ENCODE peak calls at places on chromosomes 1 and 21, in ten cellular contexts. G, A, J, N, F, V, I, B, Q and X are unnamed samples.

GRCh38 chr1:192513196-192513595 is 62.4 kb upstream of the RGS1 start:
- DNase-seq in N (no peak), J (no peak), G (no peak), F (no peak), Q (no peak), I (no peak), B (no peak), V (no peak), A (no peak), X (no peak)

GRCh38 chr1:236575523-236575922 is 28.8 kb downstream of the HEATR1 start:
- DNase-seq in Q (no peak), B (no peak), N (no peak), F (no peak), A (no peak), J (no peak), I (no peak), V (no peak), G (peak), X (no peak)

GRCh38 chr1:233516732-233517131 is 97.2 kb upstream of the KCNK1 start:
- DNase-seq in N (no peak), J (no peak), A (no peak), F (no peak), B (no peak), I (no peak), G (no peak), Q (no peak), V (no peak), X (no peak)

GRCh38 chr1:47568763-47569162 is 130.9 kb downstream of the FOXD2 start:
- DNase-seq in I (no peak), N (no peak), Q (no peak), V (no peak), A (no peak), G (no peak), B (peak), F (no peak), J (no peak), X (no peak)

GRCh38 chr1:97943354-97943753 is 22.5 kb upstream of the DPYD start:
- DNase-seq in J (no peak), V (no peak), N (no peak), F (no peak), A (no peak), G (no peak), B (peak), Q (no peak), I (no peak), X (no peak)

GRCh38 chr1:1425426-1425752 is 4.3 kb upstream of the ANKRD65 start:
- DNase-seq in N (no peak), F (no peak), G (no peak), A (no peak), Q (no peak), B (no peak), V (peak), I (no peak), J (no peak), X (no peak)

GRCh38 chr1:152182431-152182830 is 23.4 kb upstream of the RPTN start:
- DNase-seq in N (no peak), G (peak), B (no peak), Q (no peak), A (no peak), J (no peak), V (no peak), F (peak), I (no peak), X (no peak)

GRCh38 chr21:21232320-21232719 is 234.1 kb downstream of the NCAM2 start:
- DNase-seq in I (no peak), V (no peak), N (no peak), F (no peak), B (peak), J (no peak), A (no peak), G (peak), Q (no peak), X (no peak)

GRCh38 chr1:176816232-176816631 is 348.3 kb downstream of the ASTN1 start:
- DNase-seq in G (no peak), A (no peak), I (no peak), B (no peak), V (no peak), J (no peak), F (peak), Q (no peak), N (no peak), X (no peak)

GRCh38 chr1:51231121-51231520 is 5.0 kb upstream of the RNF11 start:
- DNase-seq in N (no peak), F (no peak), G (no peak), I (no peak), A (no peak), Q (no peak), V (no peak), B (no peak), J (no peak), X (peak)

GRCh38 chr21:33112151-33112550 is 42.2 kb downstream of the OLIG1 start:
- DNase-seq in I (no peak), V (no peak), F (no peak), Q (no peak), G (no peak), N (no peak), A (no peak), B (no peak), J (no peak), X (no peak)

GRCh38 chr1:8970870-8971337 is 25.2 kb downstream of the CA6 start:
- DNase-seq in A (no peak), G (no peak), Q (peak), B (no peak), N (no peak), V (no peak), F (no peak), I (no peak), J (peak), X (no peak)

GRCh38 chr1:117590273-117590925 is 15.4 kb upstream of the TENT5C start:
- DNase-seq in N (no peak), F (peak), Q (no peak), J (no peak), B (no peak), A (peak), I (no peak), G (no peak), V (no peak), X (no peak)

GRCh38 chr1:85027242-85027983 is 20.9 kb downstream of the MCOLN3 start:
- DNase-seq in A (no peak), F (no peak), V (no peak), B (no peak), J (no peak), G (peak), I (no peak), N (peak), Q (peak), X (no peak)

GRCh38 chr1:187903223-187903622 is 1074.5 kb downstream of the PLA2G4A start:
- DNase-seq in N (no peak), J (no peak), B (no peak), G (no peak), F (no peak), Q (no peak), A (no peak), I (no peak), V (no peak), X (no peak)

GRCh38 chr1:844472-845026 is 79.2 kb upstream of the SAMD11 start:
- DNase-seq in N (no peak), G (no peak), B (no peak), A (no peak), F (peak), J (no peak), I (no peak), Q (no peak), V (no peak), X (no peak)

GRCh38 chr1:152999818-153000217 is 1.7 kb upstream of the SPRR3 start:
- DNase-seq in F (no peak), A (no peak), G (no peak), Q (no peak), I (no peak), N (no peak), B (no peak), V (no peak), J (no peak), X (no peak)

GRCh38 chr1:31904339-31905092 is 33.7 kb downstream of the PTP4A2 start:
- DNase-seq in G (peak), B (no peak), V (peak), F (no peak), N (no peak), A (no peak), I (peak), Q (no peak), J (no peak), X (no peak)

GRCh38 chr21:38979271-38980196 is 173.8 kb downstream of the ETS2 start:
- DNase-seq in I (no peak), Q (no peak), G (peak), F (peak), B (no peak), N (no peak), J (no peak), A (no peak), V (no peak), X (no peak)

GRCh38 chr1:171644805-171645483 is 7.5 kb downstream of the MYOC start:
- DNase-seq in G (peak), A (peak), Q (peak), N (peak), V (no peak), J (peak), B (peak), I (peak), F (peak), X (peak)

GRCh38 chr1:74005533-74005932 is 192.4 kb downstream of the LRRIQ3 start:
- DNase-seq in Q (no peak), N (no peak), A (no peak), G (no peak), V (no peak), J (no peak), B (no peak), I (no peak), F (no peak), X (no peak)

GRCh38 chr1:9868244-9868590 is 41.9 kb downstream of the CTNNBIP1 start:
- DNase-seq in J (no peak), N (no peak), V (no peak), B (no peak), Q (no peak), A (no peak), G (no peak), I (peak), F (no peak), X (no peak)

GRCh38 chr1:44485229-44485932 is 80.3 kb downstream of the RNF220 start:
- DNase-seq in B (peak), Q (no peak), G (peak), V (no peak), I (no peak), A (no peak), N (peak), F (no peak), J (peak), X (no peak)

GRCh38 chr1:112253366-112253765 is 142.6 kb upstream of the CTTNBP2NL start:
- DNase-seq in I (no peak), N (no peak), V (no peak), Q (no peak), G (no peak), B (no peak), F (no peak), J (no peak), A (no peak), X (no peak)

GRCh38 chr1:20587639-20588017 is 1.3 kb upstream of the CDA start:
- DNase-seq in B (no peak), A (peak), J (no peak), N (no peak), G (peak), I (no peak), Q (no peak), F (no peak), V (no peak), X (peak)

GRCh38 chr1:17163789-17164666 is 40.9 kb upstream of the PADI1 start:
- DNase-seq in Q (no peak), J (no peak), I (no peak), B (no peak), G (no peak), F (no peak), N (no peak), V (peak), A (no peak), X (no peak)

GRCh38 chr1:166588741-166589140 is 250.5 kb upstream of the POGK start:
- DNase-seq in Q (no peak), I (no peak), V (no peak), N (no peak), A (no peak), F (no peak), B (no peak), G (no peak), J (no peak), X (no peak)

GRCh38 chr1:184283999-184284398 is 102.8 kb upstream of the C1orf21 start:
- DNase-seq in Q (no peak), I (peak), B (no peak), G (peak), V (no peak), J (no peak), F (no peak), N (no peak), A (peak), X (no peak)

GRCh38 chr1:34858901-34859441 is 578 bp downstream of the SMIM12 start:
- DNase-seq in N (no peak), B (peak), G (peak), J (no peak), F (no peak), V (no peak), Q (no peak), A (peak), I (peak), X (no peak)

GRCh38 chr1:202245391-202245790 is 51.8 kb downstream of the LGR6 start:
- DNase-seq in A (no peak), F (peak), J (no peak), Q (no peak), G (no peak), N (no peak), B (no peak), V (no peak), I (no peak), X (no peak)

GRCh38 chr1:167196185-167196584 is 24.5 kb upstream of the POU2F1 start:
- DNase-seq in Q (no peak), N (no peak), V (no peak), G (peak), F (no peak), I (no peak), B (peak), A (no peak), J (no peak), X (no peak)

GRCh38 chr21:45862544-45863207 is 118.9 kb upstream of the COL6A1 start:
- DNase-seq in G (no peak), J (no peak), A (no peak), F (peak), Q (no peak), N (no peak), V (no peak), B (no peak), I (no peak), X (no peak)

GRCh38 chr1:169527461-169528213 is 41.9 kb upstream of the SLC19A2 start:
- DNase-seq in V (no peak), J (no peak), N (no peak), G (peak), F (peak), Q (no peak), B (no peak), I (no peak), A (peak), X (no peak)

GRCh38 chr1:206911064-206911663 is 10.6 kb downstream of the FCMR start:
- DNase-seq in B (peak), N (no peak), G (peak), J (no peak), A (no peak), Q (no peak), V (no peak), F (peak), I (no peak), X (no peak)

GRCh38 chr1:177219458-177220390 is 49.0 kb downstream of the BRINP2 start:
- DNase-seq in A (no peak), V (no peak), G (no peak), F (no peak), N (no peak), J (no peak), I (no peak), B (no peak), Q (no peak), X (no peak)

GRCh38 chr1:11456970-11457369 is 22.0 kb upstream of the DISP3 start:
- DNase-seq in A (no peak), F (no peak), G (no peak), N (no peak), Q (no peak), I (no peak), V (no peak), J (no peak), B (no peak), X (no peak)

GRCh38 chr1:11455925-11456580 is 22.9 kb upstream of the DISP3 start:
- DNase-seq in I (no peak), J (no peak), V (no peak), G (no peak), A (no peak), Q (no peak), N (no peak), F (no peak), B (no peak), X (no peak)

GRCh38 chr1:11462224-11462923 is 16.6 kb upstream of the DISP3 start:
- DNase-seq in Q (no peak), F (no peak), A (no peak), G (no peak), N (no peak), V (no peak), J (no peak), I (no peak), B (no peak), X (no peak)

GRCh38 chr1:11461738-11462137 is 17.2 kb upstream of the DISP3 start:
- DNase-seq in N (no peak), G (no peak), Q (no peak), V (no peak), I (no peak), F (no peak), A (no peak), J (no peak), B (no peak), X (no peak)

GRCh38 chr1:11458811-11459275 is 20.1 kb upstream of the DISP3 start:
- DNase-seq in F (no peak), J (no peak), A (no peak), G (no peak), V (no peak), I (peak), Q (no peak), B (peak), N (no peak), X (no peak)
- TF ChIP-seq CTCF in F (no peak), J (no peak), A (no peak), G (no peak), V (no peak), I (peak), Q (no peak), B (no peak), N (no peak), X (no peak)

DNA sequence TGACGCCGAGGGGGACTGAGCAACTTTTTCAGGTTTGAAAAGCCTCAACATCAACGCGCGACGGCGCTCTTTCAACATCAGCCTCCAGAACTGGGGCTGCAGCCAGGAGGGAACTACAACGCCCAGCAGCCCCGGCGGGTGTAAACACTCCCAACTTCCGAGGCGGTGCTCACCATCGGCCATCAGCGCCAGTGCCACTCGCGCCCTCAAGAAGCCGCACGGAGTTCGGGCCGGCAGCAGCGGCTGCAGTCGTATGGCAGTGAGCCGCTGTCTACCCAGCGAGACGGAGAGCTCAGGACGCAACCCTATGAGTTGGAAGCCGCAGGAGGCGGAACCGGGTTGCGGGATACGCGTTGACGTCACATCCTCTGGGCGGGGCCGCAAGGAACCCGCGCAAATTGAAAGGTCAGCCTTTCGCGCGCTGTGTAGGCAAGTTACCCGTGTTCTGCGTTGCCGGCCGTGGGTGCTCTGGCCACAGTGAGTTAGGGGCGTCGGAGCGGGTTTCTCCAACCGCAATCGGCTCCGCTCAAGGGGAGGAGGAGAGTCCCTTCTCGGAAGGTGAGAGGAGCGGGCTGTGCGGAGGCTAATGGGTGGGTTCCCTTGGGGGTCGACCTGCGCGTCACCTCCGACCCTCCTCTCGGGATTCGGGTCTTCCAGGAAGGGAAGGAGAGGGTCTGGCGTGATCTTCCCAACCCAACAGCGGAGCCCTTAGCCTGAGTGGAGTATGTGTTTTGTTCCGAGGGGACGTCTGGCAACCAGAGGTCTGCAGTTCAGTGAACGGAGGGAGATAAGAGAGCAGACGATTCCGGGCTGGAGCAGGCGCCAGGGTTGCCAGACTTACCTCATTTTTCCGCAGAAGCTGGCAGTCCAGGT is at the start of gene EXO1:
- DNase-seq in V (peak), J (peak), F (peak), I (peak), G (peak), Q (peak), A (peak), B (peak), N (peak), X (peak)
- TF ChIP-seq CTCF in V (no peak), J (peak), F (peak), I (peak), G (peak), Q (peak), A (no peak), B (peak), N (peak), X (no peak)

GRCh38 chr1:201185527-201186128 is 5.0 kb upstream of the IGFN1 start:
- DNase-seq in B (no peak), Q (no peak), I (no peak), A (no peak), N (no peak), J (no peak), F (no peak), V (no peak), G (no peak), X (no peak)

GRCh38 chr1:201186212-201186611 is 4.4 kb upstream of the IGFN1 start:
- DNase-seq in G (no peak), N (no peak), I (no peak), J (no peak), V (no peak), B (no peak), Q (no peak), A (no peak), F (no peak), X (no peak)

GRCh38 chr1:201184307-201184706 is 6.3 kb upstream of the IGFN1 start:
- DNase-seq in J (no peak), V (no peak), B (no peak), Q (no peak), A (no peak), I (no peak), G (peak), F (no peak), N (peak), X (no peak)

GRCh38 chr1:201183728-201184127 is 6.9 kb upstream of the IGFN1 start:
- DNase-seq in A (no peak), Q (no peak), F (no peak), B (no peak), G (no peak), J (no peak), I (no peak), N (no peak), V (peak), X (no peak)

GRCh38 chr1:201184734-201185453 is 5.7 kb upstream of the IGFN1 start:
- DNase-seq in Q (no peak), F (peak), B (peak), V (no peak), I (peak), A (no peak), J (no peak), G (peak), N (peak), X (peak)
- TF ChIP-seq CTCF in Q (peak), F (peak), B (peak), V (peak), I (peak), A (peak), J (peak), G (peak), N (peak), X (peak)

GRCh38 chr21:26845066-26845749 is at the start of gene ADAMTS1:
- DNase-seq in V (peak), A (peak), G (peak), N (no peak), F (peak), I (peak), Q (peak), B (peak), J (no peak), X (peak)
- TF ChIP-seq CTCF in V (no peak), A (no peak), G (no peak), N (no peak), F (peak), I (peak), Q (no peak), B (peak), J (no peak), X (peak)